ENCODE peak calls at places on chromosomes 5 and 9, in eight cellular contexts. D is K562, U is Panc1, V is GM23338, B is upper lobe of left lung, C is HepG2, F is HCT116, M is GM12878. T is an unnamed sample.
A peak's percentile ranks its signal among the peaks of the same experiment; 100 is the strongest.

GRCh38 chr9:32627394-32627954 is 8.0 kb downstream of the TAF1L start:
- ATAC-seq in D (no peak), U (no peak), V (no peak), B (no peak), C (no peak), F (peak; percentile 86), M (no peak), T (no peak)

GRCh38 chr5:66425842-66426241 is 170.4 kb upstream of the MAST4 start:
- ATAC-seq in D (no peak), U (no peak), V (no peak), B (peak; percentile 37), C (no peak), F (no peak), M (no peak), T (no peak)

GRCh38 chr5:23071682-23072081 is 218.5 kb upstream of the CDH12 start:
- ATAC-seq in D (no peak), U (no peak), V (no peak), B (no peak), C (no peak), F (no peak), M (peak; percentile 92), T (no peak)

GRCh38 chr9:70963554-70963953 is 157.9 kb downstream of the TRPM3 start:
- ATAC-seq in D (no peak), U (no peak), V (no peak), B (no peak), C (no peak), F (no peak), M (no peak), T (no peak)

GRCh38 chr9:69120380-69121154 is 53.5 kb upstream of the TJP2 start:
- ATAC-seq in D (no peak), U (peak; percentile 78), V (peak; percentile 74), B (peak; percentile 93), C (peak; percentile 85), F (peak; percentile 80), M (peak; percentile 61), T (no peak)

GRCh38 chr5:60287174-60287771 is 393.7 kb upstream of the PDE4D start:
- ATAC-seq in D (peak; percentile 83), U (no peak), V (peak; percentile 97), B (peak; percentile 87), C (peak; percentile 89), F (peak; percentile 99), M (peak; percentile 98), T (no peak)

GRCh38 chr5:67061511-67061910 is 135.1 kb downstream of the CD180 start:
- ATAC-seq in D (no peak), U (no peak), V (no peak), B (no peak), C (no peak), F (no peak), M (no peak), T (no peak)

GRCh38 chr5:168670881-168671575 is 91.9 kb upstream of the PANK3 start:
- ATAC-seq in D (peak; percentile 87), U (peak; percentile 41), V (peak; percentile 97), B (no peak), C (peak; percentile 79), F (peak; percentile 56), M (no peak), T (no peak)

GRCh38 chr9:2107906-2108451 is 92.8 kb downstream of the SMARCA2 start:
- ATAC-seq in D (no peak), U (no peak), V (no peak), B (no peak), C (no peak), F (no peak), M (no peak), T (no peak)

GRCh38 chr9:130268521-130269131 is 3.1 kb downstream of the HMCN2 start:
- ATAC-seq in D (peak; percentile 38), U (no peak), V (peak; percentile 19), B (no peak), C (no peak), F (no peak), M (no peak), T (peak; percentile 27)

GRCh38 chr5:150162142-150162513 is 4.5 kb upstream of the CDX1 start:
- ATAC-seq in D (no peak), U (no peak), V (no peak), B (no peak), C (no peak), F (no peak), M (no peak), T (no peak)

GRCh38 chr9:2641033-2641432 is 19.4 kb downstream of the VLDLR start:
- ATAC-seq in D (no peak), U (no peak), V (no peak), B (no peak), C (no peak), F (no peak), M (no peak), T (no peak)

GRCh38 chr5:75640395-75640794 is 29.1 kb downstream of the ANKDD1B start:
- ATAC-seq in D (no peak), U (no peak), V (no peak), B (no peak), C (no peak), F (peak; percentile 52), M (no peak), T (no peak)
- TF ChIP-seq POLR2AphosphoS5 in D (no peak), U (no peak), V (no peak), B (no peak), C (no peak), F (no peak), M (no peak), T (no peak)

GRCh38 chr9:73260506-73260905 is 108.8 kb downstream of the ANXA1 start:
- ATAC-seq in D (no peak), U (no peak), V (no peak), B (no peak), C (no peak), F (no peak), M (no peak), T (no peak)
- H3K27me3 ChIP-seq in D (no peaks in the 10 kb centered on the region), U (no peaks in the 10 kb centered on the region), V (no peaks in the 10 kb centered on the region), B (no peaks in the 10 kb centered on the region), C (no peaks in the 10 kb centered on the region), F (peaks cover 3% of the 10 kb centered on the region), M (no peaks in the 10 kb centered on the region), T (no peaks in the 10 kb centered on the region)

GRCh38 chr5:157947156-157947555 is 88.2 kb upstream of the CLINT1 start:
- ATAC-seq in D (no peak), U (no peak), V (no peak), B (no peak), C (no peak), F (no peak), M (no peak), T (no peak)
- TF ChIP-seq POLR2AphosphoS5 in D (no peak), U (no peak), V (no peak), B (no peak), C (no peak), F (no peak), M (no peak), T (no peak)

GRCh38 chr5:321233-321725 is at the start of gene AHRR:
- ATAC-seq in D (peak; percentile 90), U (peak; percentile 79), V (peak; percentile 65), B (peak; percentile 44), C (peak; percentile 73), F (peak; percentile 70), M (peak; percentile 62), T (peak; percentile 69)
- H3K27me3 ChIP-seq in D (peaks cover 42% of the 10 kb centered on the region), U (no peaks in the 10 kb centered on the region), V (peaks cover 61% of the 10 kb centered on the region), B (no peaks in the 10 kb centered on the region), C (peaks cover 35% of the 10 kb centered on the region), F (no peaks in the 10 kb centered on the region), M (no peaks in the 10 kb centered on the region), T (peaks cover 81% of the 10 kb centered on the region)

T was measured in gastroesophageal sphincter.